ENCODE peak calls at places on chromosomes 7 and 10, in four cellular contexts. V is caudate nucleus, I is tibial nerve, H is A549. L is an unnamed sample.

GRCh38 chr7:155653773-155654172 is 9.3 kb downstream of the RBM33 start:
- DNase-seq in V (no peak), I (no peak), H (no peak), L (peak)

GRCh38 chr7:78434281-78434680 is 635.7 kb downstream of the PHTF2 start:
- DNase-seq in H (no peak), I (no peak), V (no peak), L (no peak)

GRCh38 chr10:72067463-72068125 is 20.8 kb downstream of the SPOCK2 start:
- DNase-seq in V (no peak), I (no peak), H (no peak), L (no peak)

GRCh38 chr7:64905133-64905532 is 2.1 kb downstream of the ZNF273 start:
- DNase-seq in I (no peak), V (no peak), H (no peak), L (no peak)

GRCh38 chr7:98322331-98323260 is 41.1 kb downstream of the BRI3 start:
- DNase-seq in I (no peak), V (no peak), H (no peak), L (no peak)

GRCh38 chr10:94963901-94964300 is 25.4 kb downstream of the CYP2C9 start:
- DNase-seq in V (no peak), H (peak), I (no peak), L (peak)

GRCh38 chr10:30176182-30176581 is 116.8 kb upstream of the JCAD start:
- DNase-seq in I (no peak), H (no peak), V (no peak), L (no peak)

GRCh38 chr7:147053761-147054160 is 937.2 kb downstream of the CNTNAP2 start:
- DNase-seq in I (no peak), V (no peak), H (no peak), L (no peak)

GRCh38 chr7:140625908-140626868 is 14.4 kb downstream of the DENND2A start:
- DNase-seq in I (peak), H (peak), V (no peak), L (peak)

GRCh38 chr7:96361116-96361857 is 39.4 kb upstream of the SLC25A13 start:
- DNase-seq in H (no peak), I (no peak), V (no peak), L (no peak)

GRCh38 chr10:78181381-78182055 is 147.9 kb downstream of the RPS24 start:
- DNase-seq in H (no peak), I (no peak), V (no peak), L (peak)

GRCh38 chr7:93882481-93882880 is 8.1 kb downstream of the TFPI2 start:
- DNase-seq in I (no peak), H (no peak), V (no peak), L (no peak)

GRCh38 chr7:24508301-24508700 is 65.0 kb upstream of the PALS2 start:
- DNase-seq in V (no peak), H (no peak), I (no peak), L (no peak)

GRCh38 chr10:132884691-132885271 is 57.6 kb downstream of the CFAP46 start:
- DNase-seq in V (no peak), I (no peak), H (no peak), L (no peak)

GRCh38 chr7:98296833-98297232 is 15.3 kb downstream of the BRI3 start:
- DNase-seq in I (no peak), H (no peak), V (no peak), L (no peak)

GRCh38 chr10:70456164-70456563 is 14.7 kb upstream of the NODAL start:
- DNase-seq in V (no peak), H (no peak), I (no peak), L (no peak)

GRCh38 chr10:71133710-71134686 is 78.4 kb upstream of the UNC5B start:
- DNase-seq in V (no peak), H (no peak), I (no peak), L (no peak)

GRCh38 chr7:141463986-141464385 is 87.2 kb upstream of the AGK start:
- DNase-seq in V (no peak), I (no peak), H (no peak), L (no peak)

GRCh38 chr7:28573059-28573553 is 160.8 kb downstream of the CREB5 start:
- DNase-seq in H (no peak), I (peak), V (no peak), L (no peak)

GRCh38 chr7:82677064-82677463 is 233.5 kb upstream of the CACNA2D1 start:
- DNase-seq in I (no peak), H (no peak), V (no peak), L (no peak)

GRCh38 chr7:44217852-44218402 is 17.1 kb downstream of the YKT6 start:
- DNase-seq in H (no peak), I (no peak), V (no peak), L (no peak)

GRCh38 chr10:72320676-72321247 is 34.0 kb downstream of the DNAJB12 start:
- DNase-seq in H (peak), I (peak), V (no peak), L (peak)

GRCh38 chr7:127383123-127383835 is 9.2 kb downstream of the ZNF800 start:
- DNase-seq in V (no peak), I (no peak), H (no peak), L (no peak)

GRCh38 chr7:151693140-151693539 is 173.4 kb upstream of the RHEB start:
- DNase-seq in V (no peak), I (no peak), H (no peak), L (no peak)

GRCh38 chr10:75643405-75643804 is 212.0 kb downstream of the LRMDA start:
- DNase-seq in H (no peak), V (no peak), I (no peak), L (no peak)

GRCh38 chr10:128431083-128431482 is 304.9 kb upstream of the MKI67 start:
- DNase-seq in I (no peak), V (no peak), H (no peak), L (no peak)

GRCh38 chr7:45143616-45144015 is 14.0 kb upstream of the RAMP3 start:
- DNase-seq in H (no peak), V (no peak), I (no peak), L (peak)

GRCh38 chr7:57203161-57203791 is 71.0 kb upstream of the ZNF479 start:
- DNase-seq in I (no peak), V (no peak), H (no peak), L (no peak)

GRCh38 chr10:9613338-9613737 is 1404.3 kb upstream of the CELF2 start:
- DNase-seq in I (no peak), H (no peak), V (no peak), L (no peak)

GRCh38 chr7:17016402-17017010 is 134.7 kb upstream of the AGR3 start:
- DNase-seq in I (no peak), H (no peak), V (no peak), L (no peak)

GRCh38 chr10:132776186-132776585 is 9.8 kb downstream of the NKX6-2 start:
- DNase-seq in H (no peak), V (no peak), I (no peak), L (no peak)

GRCh38 chr7:96707901-96708774 is 1.5 kb downstream of the SEM1 start:
- DNase-seq in H (no peak), V (no peak), I (no peak), L (no peak)

GRCh38 chr10:52864459-52865106 is 92.0 kb upstream of the MBL2 start:
- DNase-seq in H (no peak), I (peak), V (no peak), L (peak)

GRCh38 chr7:147586526-147586925 is 1004.0 kb upstream of the C7orf33 start:
- DNase-seq in V (no peak), I (no peak), H (no peak), L (no peak)

GRCh38 chr7:36604801-36605200 is 119.5 kb downstream of the AOAH start:
- DNase-seq in V (no peak), I (no peak), H (no peak), L (no peak)

DNA sequence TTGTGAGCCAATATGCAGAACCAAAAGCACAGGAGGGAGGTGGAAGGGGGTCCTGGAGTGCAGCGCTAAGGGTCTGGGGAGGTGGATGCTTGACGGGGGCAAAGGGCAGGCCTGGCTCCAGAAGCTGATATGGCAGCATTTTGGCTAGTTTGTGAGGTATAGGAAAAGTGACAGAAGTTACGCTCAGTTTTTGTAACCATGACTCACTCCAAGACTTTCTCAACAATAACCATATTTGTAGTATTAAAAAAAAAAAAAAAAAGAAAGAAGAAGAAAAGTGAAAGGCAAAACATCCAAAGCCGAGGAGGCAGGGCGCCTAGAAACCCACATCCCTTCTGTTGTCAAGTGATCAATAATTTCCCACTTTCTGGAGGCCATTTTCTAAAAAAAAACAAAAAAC is 92.3 kb downstream of the RNF216 start:
- DNase-seq in I (no peak), H (no peak), V (no peak), L (no peak)
- H3K27ac ChIP-seq in I (peak), H (peak), V (peak), L (no peak)

GRCh38 chr7:102872460-102872859 is 40.3 kb upstream of the LRRC17 start:
- DNase-seq in I (no peak), V (no peak), H (peak), L (no peak)

GRCh38 chr7:102873470-102874165 is 39.2 kb upstream of the LRRC17 start:
- DNase-seq in H (no peak), V (no peak), I (no peak), L (no peak)

GRCh38 chr7:102874966-102875365 is 37.8 kb upstream of the LRRC17 start:
- DNase-seq in V (no peak), I (no peak), H (no peak), L (no peak)

GRCh38 chr7:102875700-102876192 is 37.1 kb upstream of the LRRC17 start:
- DNase-seq in H (peak), I (no peak), V (no peak), L (peak)

DNA sequence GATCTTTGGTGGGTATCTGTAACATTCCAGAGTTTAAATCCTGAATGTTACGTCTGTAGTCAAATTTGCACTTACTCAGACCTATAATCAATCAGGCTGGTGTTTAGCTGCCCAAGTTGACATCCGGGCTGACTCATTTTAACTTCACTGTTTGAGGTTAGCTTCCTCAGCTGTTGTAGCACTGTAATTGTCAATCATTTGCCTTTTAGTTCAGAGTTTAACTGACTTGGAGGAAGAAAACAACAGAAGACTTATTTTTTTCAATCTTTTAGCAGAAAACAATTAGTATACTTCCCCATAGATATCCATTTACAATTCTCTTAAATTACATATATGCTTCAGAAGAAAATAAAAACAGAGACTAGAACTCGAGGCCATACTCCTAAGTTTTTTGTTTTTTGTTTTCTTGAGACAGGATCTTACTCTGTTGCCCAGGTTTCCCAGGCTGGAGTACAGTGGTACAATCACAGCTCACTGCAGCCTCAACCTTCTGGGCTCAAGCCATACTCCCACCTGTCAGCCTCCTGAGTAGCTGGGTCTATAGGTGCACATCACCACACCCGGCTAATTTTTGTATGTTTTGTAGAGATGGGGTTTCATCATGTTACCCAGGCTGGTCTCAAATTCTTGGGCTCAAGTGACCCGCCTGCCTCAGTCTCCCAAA is 38.5 kb upstream of the LRRC17 start:
- DNase-seq in I (no peak), H (peak), V (no peak), L (peak)
- H3K27ac ChIP-seq in I (no peak), H (peak), V (no peak), L (peak)

GRCh38 chr10:104284783-104285182 is 15.8 kb downstream of the GSTO2 start:
- DNase-seq in I (no peak), V (no peak), H (no peak), L (no peak)

GRCh38 chr10:104281694-104282093 is 12.7 kb downstream of the GSTO2 start:
- DNase-seq in V (no peak), I (no peak), H (no peak), L (no peak)

GRCh38 chr10:104288355-104288754 is 19.4 kb downstream of the GSTO2 start:
- DNase-seq in I (no peak), V (no peak), H (no peak), L (no peak)

GRCh38 chr10:104291439-104291951 is 22.5 kb downstream of the GSTO2 start:
- DNase-seq in V (peak), I (peak), H (peak), L (no peak)

GRCh38 chr10:104286939-104287338 is 18.0 kb downstream of the GSTO2 start:
- DNase-seq in I (no peak), V (no peak), H (no peak), L (no peak)
- H3K27ac ChIP-seq in I (no peak), V (no peak), H (no peak), L (no peak)

GRCh38 chr7:135206887-135207738 is 4.2 kb downstream of the WDR91 start:
- DNase-seq in H (no peak), I (no peak), V (no peak), L (no peak)
- H3K27ac ChIP-seq in H (no peak), I (no peak), V (no peak), L (no peak)

GRCh38 chr7:55111007-55111406 is 92.2 kb downstream of the EGFR start:
- DNase-seq in I (no peak), H (no peak), V (no peak), L (peak)
- H3K27ac ChIP-seq in I (no peak), H (peak), V (peak), L (peak)

GRCh38 chr7:7237201-7237977 is 55.0 kb downstream of the C1GALT1 start:
- DNase-seq in I (no peak), V (no peak), H (no peak), L (no peak)
- H3K27ac ChIP-seq in I (no peak), V (peak), H (no peak), L (no peak)

GRCh38 chr7:74191231-74191630 is 17.1 kb downstream of the EIF4H start:
- DNase-seq in V (no peak), I (no peak), H (no peak), L (no peak)

GRCh38 chr7:74193054-74193453 is 16.8 kb upstream of the LAT2 start:
- DNase-seq in I (no peak), H (no peak), V (no peak), L (no peak)

GRCh38 chr7:74193913-74194312 is 15.9 kb upstream of the LAT2 start:
- DNase-seq in H (no peak), V (no peak), I (no peak), L (no peak)

GRCh38 chr7:74197449-74198108 is 12.2 kb upstream of the LAT2 start:
- DNase-seq in H (no peak), I (no peak), V (no peak), L (no peak)

DNA sequence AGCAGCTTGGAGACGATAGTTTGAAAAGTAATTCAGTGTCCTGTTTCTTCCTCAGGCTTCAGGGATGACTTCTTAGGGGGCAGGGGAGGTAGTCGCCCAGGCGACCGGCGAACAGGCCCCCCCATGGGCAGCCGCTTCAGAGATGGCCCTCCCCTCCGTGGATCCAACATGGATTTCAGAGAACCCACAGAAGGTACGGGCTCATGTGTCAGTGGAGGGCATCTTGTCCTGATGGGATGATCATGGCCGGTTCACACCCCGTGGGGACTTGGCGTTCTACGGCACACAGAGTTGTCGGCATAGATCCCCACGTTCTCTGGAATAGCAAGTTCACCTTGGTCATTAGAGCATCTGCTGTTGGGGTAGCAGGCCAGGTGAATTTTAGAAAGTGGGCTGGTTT is 15.1 kb upstream of the LAT2 start:
- DNase-seq in V (no peak), H (no peak), I (no peak), L (no peak)
- H3K27ac ChIP-seq in V (no peak), H (no peak), I (no peak), L (no peak)

DNA sequence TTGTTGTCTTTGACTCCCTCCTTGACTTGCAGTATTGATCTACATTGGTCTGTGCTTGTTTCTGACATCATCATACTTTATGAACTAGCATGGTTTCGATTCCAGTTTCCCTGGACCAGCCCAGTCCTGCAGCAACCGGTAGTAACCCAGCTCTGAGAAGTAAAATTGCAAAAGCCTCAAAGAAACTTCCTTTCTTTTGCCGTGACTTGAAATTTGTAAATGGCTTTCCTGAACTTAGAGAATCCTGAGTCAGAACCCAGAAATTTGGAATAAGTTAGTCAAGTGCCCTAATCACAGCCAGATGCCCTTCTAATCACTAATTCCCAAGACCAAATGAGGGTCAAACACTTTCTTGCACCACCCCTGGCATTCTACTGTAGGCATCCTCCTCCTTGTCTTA is 15.0 kb downstream of the TAS2R60 start:
- DNase-seq in I (peak), H (no peak), V (no peak), L (no peak)
- H3K27ac ChIP-seq in I (no peak), H (no peak), V (no peak), L (peak)

GRCh38 chr10:3754727-3755439 is 30.1 kb downstream of the KLF6 start:
- DNase-seq in V (no peak), I (no peak), H (peak), L (peak)
- H3K27ac ChIP-seq in V (no peak), I (no peak), H (peak), L (peak)

L was measured in epithelial cell of prostate.